ENCODE peak calls at places on chromosomes 4 and X, in four cellular contexts. One of them, this sample, is unnamed.
A peak's percentile ranks its signal among the peaks of the same experiment; 100 is the strongest.

GRCh38 chr4:98509641-98510170 is 148.7 kb downstream of the TSPAN5 start:
- DNase-seq in GM23248: peak; percentile 41
- DNase-seq in effector memory CD4-positive, alpha-beta T cell: no peak
- DNase-seq in HCT116: no peak
- DNase-seq in this sample: no peak

GRCh38 chrX:69387559-69388487 is 116.3 kb upstream of the NALF2 start:
- DNase-seq in GM23248: peak; percentile 54
- DNase-seq in effector memory CD4-positive, alpha-beta T cell: peak; percentile 6
- DNase-seq in HCT116: peak; percentile 31
- DNase-seq in this sample: peak; percentile 15

GRCh38 chr4:41214158-41215146 is at the start of gene APBB2:
- DNase-seq in GM23248: peak; percentile 98
- DNase-seq in effector memory CD4-positive, alpha-beta T cell: no peak
- DNase-seq in HCT116: peak; percentile 93
- DNase-seq in this sample: peak; percentile 4

GRCh38 chrX:104335765-104336164 is 81.0 kb upstream of the ESX1 start:
- DNase-seq in GM23248: peak; percentile 87
- DNase-seq in effector memory CD4-positive, alpha-beta T cell: no peak
- DNase-seq in HCT116: no peak
- DNase-seq in this sample: no peak

GRCh38 chr4:158809611-158810486 is 41.0 kb downstream of the FNIP2 start:
- DNase-seq in GM23248: peak; percentile 90
- DNase-seq in effector memory CD4-positive, alpha-beta T cell: no peak
- DNase-seq in HCT116: peak; percentile 6
- DNase-seq in this sample: peak; percentile 19

GRCh38 chr4:42442601-42443000 is 45.3 kb downstream of the SHISA3 start:
- DNase-seq in GM23248: no peak
- DNase-seq in effector memory CD4-positive, alpha-beta T cell: no peak
- DNase-seq in HCT116: no peak
- DNase-seq in this sample: no peak

GRCh38 chrX:71992711-71993110 is 82.1 kb downstream of the NHSL2 start:
- DNase-seq in GM23248: no peak
- DNase-seq in effector memory CD4-positive, alpha-beta T cell: peak; percentile 31
- DNase-seq in HCT116: no peak
- DNase-seq in this sample: peak; percentile 55

GRCh38 chrX:1727531-1728027 is 112.7 kb downstream of the ASMT start:
- DNase-seq in GM23248: peak; percentile 11
- DNase-seq in effector memory CD4-positive, alpha-beta T cell: no peak
- DNase-seq in HCT116: peak; percentile 46
- DNase-seq in this sample: no peak

GRCh38 chrX:78514852-78515251 is 144.3 kb downstream of the RTL3 start:
- DNase-seq in GM23248: no peak
- DNase-seq in effector memory CD4-positive, alpha-beta T cell: no peak
- DNase-seq in HCT116: no peak
- DNase-seq in this sample: peak; percentile 38

GRCh38 chr4:81084029-81084428 is 53.5 kb downstream of the BMP3 start:
- DNase-seq in GM23248: peak; percentile 86
- DNase-seq in effector memory CD4-positive, alpha-beta T cell: no peak
- DNase-seq in HCT116: no peak
- DNase-seq in this sample: no peak

GRCh38 chr4:185210102-185210981 is 944 bp downstream of the SNX25 start:
- DNase-seq in GM23248: peak; percentile 84
- DNase-seq in effector memory CD4-positive, alpha-beta T cell: peak; percentile 26
- DNase-seq in HCT116: no peak
- DNase-seq in this sample: peak; percentile 50

GRCh38 chr4:75769044-75769443 is 44.7 kb downstream of the USO1 start:
- DNase-seq in GM23248: peak; percentile 55
- DNase-seq in effector memory CD4-positive, alpha-beta T cell: no peak
- DNase-seq in HCT116: no peak
- DNase-seq in this sample: no peak

DNA sequence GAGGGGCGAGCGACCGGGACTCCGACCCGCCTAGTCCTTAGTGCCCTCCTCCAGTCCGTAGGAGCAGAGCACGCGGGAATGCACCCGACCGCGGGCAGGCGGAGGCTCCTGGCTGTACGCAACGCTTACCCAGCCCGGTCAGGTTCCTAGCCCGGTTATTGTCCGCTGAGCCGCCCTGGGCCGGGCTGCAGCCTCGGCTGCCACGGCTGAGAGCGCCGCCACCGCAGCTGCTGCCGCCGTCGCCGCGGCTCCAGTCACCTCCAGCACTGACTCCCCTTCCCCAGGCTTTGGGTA is at the start of gene AMER1:
- DNase-seq in GM23248: peak; percentile 76
- DNase-seq in effector memory CD4-positive, alpha-beta T cell: no peak
- DNase-seq in HCT116: no peak
- DNase-seq in this sample: no peak
- H3K27ac ChIP-seq in GM23248: peak within 1 kb of the TSS; percentile 88
- H3K27ac ChIP-seq in effector memory CD4-positive, alpha-beta T cell: peak within 1 kb of the TSS; percentile 82
- H3K27ac ChIP-seq in HCT116: peak within 1 kb of the TSS; percentile 87
- H3K27ac ChIP-seq in this sample: peak within 1 kb of the TSS; percentile 79

DNA sequence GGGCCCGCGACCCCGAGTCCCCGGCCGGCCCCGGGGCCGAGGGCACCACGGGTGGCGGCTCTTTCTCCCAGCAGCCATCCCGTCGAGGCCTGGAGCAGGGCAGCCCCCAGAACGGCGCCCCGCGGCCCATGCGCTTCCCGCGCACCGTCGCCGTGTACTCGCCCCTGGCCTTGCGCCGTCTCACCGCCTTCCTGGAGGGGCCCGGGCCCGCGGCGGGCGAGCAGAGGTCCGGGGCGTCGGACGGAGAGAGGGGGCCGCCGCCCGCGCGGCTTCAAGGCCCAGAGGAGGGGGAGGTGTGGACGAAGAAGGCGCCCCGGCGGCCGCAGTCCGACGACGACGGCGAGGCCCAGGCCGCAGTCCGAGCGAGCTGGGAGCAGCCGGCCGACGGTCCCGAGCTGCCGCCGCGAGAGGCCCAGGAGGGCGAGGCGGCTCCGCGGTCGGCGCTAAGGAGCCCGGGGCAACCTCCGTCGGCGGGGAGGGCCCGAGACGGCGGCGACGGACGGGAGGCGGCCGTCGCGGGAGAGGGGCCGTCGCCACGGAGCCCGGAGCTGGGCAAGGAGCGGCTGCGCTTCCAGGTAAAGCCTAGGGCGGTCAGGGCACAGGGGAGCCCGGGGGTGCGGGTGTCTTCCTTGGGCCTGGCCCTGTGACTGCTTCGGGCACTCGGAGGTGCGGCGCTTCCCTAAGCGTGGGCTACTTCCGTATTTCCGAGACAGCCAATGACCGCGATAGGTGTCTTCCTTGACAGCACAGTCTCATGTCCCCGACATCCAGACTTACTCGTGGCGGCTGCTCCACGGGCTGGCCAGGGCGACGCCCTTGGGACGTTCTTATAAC is 845 bp downstream of the ZAR1 start:
- DNase-seq in GM23248: no peak
- DNase-seq in effector memory CD4-positive, alpha-beta T cell: no peak
- DNase-seq in HCT116: no peak
- DNase-seq in this sample: no peak
- H3K4me3 ChIP-seq in GM23248: no peak overlapping the region
- H3K4me3 ChIP-seq in effector memory CD4-positive, alpha-beta T cell: peak overlapping the region; percentile 32
- H3K4me3 ChIP-seq in HCT116: no peak overlapping the region
- H3K4me3 ChIP-seq in this sample: no peak overlapping the region

GRCh38 chr4:107034982-107035710 is 967 bp downstream of the DKK2 start:
- DNase-seq in GM23248: peak; percentile 76
- DNase-seq in effector memory CD4-positive, alpha-beta T cell: no peak
- DNase-seq in HCT116: no peak
- DNase-seq in this sample: no peak
- H3K27me3 ChIP-seq in GM23248: peaks cover 29% of the 10 kb centered on the region
- H3K27me3 ChIP-seq in effector memory CD4-positive, alpha-beta T cell: peaks cover 3% of the 10 kb centered on the region
- H3K27me3 ChIP-seq in HCT116: no peaks in the 10 kb centered on the region
- H3K27me3 ChIP-seq in this sample: peaks cover 6% of the 10 kb centered on the region

GRCh38 chr4:39426728-39427127 is 20.0 kb downstream of the KLB start:
- DNase-seq in GM23248: no peak
- DNase-seq in effector memory CD4-positive, alpha-beta T cell: no peak
- DNase-seq in HCT116: no peak
- DNase-seq in this sample: no peak
- H3K27ac ChIP-seq in GM23248: no peak overlapping the region
- H3K27ac ChIP-seq in effector memory CD4-positive, alpha-beta T cell: no peak overlapping the region
- H3K27ac ChIP-seq in HCT116: no peak overlapping the region
- H3K27ac ChIP-seq in this sample: no peak overlapping the region

GRCh38 chr4:183875251-183875825 is 29.8 kb upstream of the STOX2 start:
- DNase-seq in GM23248: no peak
- DNase-seq in effector memory CD4-positive, alpha-beta T cell: no peak
- DNase-seq in HCT116: no peak
- DNase-seq in this sample: no peak

GRCh38 chr4:183872531-183872930 is 32.6 kb upstream of the STOX2 start:
- DNase-seq in GM23248: peak; percentile 3
- DNase-seq in effector memory CD4-positive, alpha-beta T cell: no peak
- DNase-seq in HCT116: no peak
- DNase-seq in this sample: no peak

GRCh38 chr4:183878571-183878970 is 26.5 kb upstream of the STOX2 start:
- DNase-seq in GM23248: no peak
- DNase-seq in effector memory CD4-positive, alpha-beta T cell: no peak
- DNase-seq in HCT116: no peak
- DNase-seq in this sample: no peak

GRCh38 chr4:183873389-183874185 is 31.5 kb upstream of the STOX2 start:
- DNase-seq in GM23248: no peak
- DNase-seq in effector memory CD4-positive, alpha-beta T cell: no peak
- DNase-seq in HCT116: no peak
- DNase-seq in this sample: no peak

GRCh38 chr4:183876268-183876934 is 28.7 kb upstream of the STOX2 start:
- DNase-seq in GM23248: peak; percentile 66
- DNase-seq in effector memory CD4-positive, alpha-beta T cell: no peak
- DNase-seq in HCT116: no peak
- DNase-seq in this sample: no peak
- H3K4me3 ChIP-seq in GM23248: peak overlapping the region; percentile 50
- H3K4me3 ChIP-seq in effector memory CD4-positive, alpha-beta T cell: no peak overlapping the region
- H3K4me3 ChIP-seq in HCT116: no peak overlapping the region
- H3K4me3 ChIP-seq in this sample: no peak overlapping the region

GRCh38 chr4:794911-795725 is 30.8 kb downstream of the CPLX1 start:
- DNase-seq in GM23248: peak; percentile 19
- DNase-seq in effector memory CD4-positive, alpha-beta T cell: no peak
- DNase-seq in HCT116: no peak
- DNase-seq in this sample: no peak
- H3K27me3 ChIP-seq in GM23248: peaks cover 58% of the 10 kb centered on the region
- H3K27me3 ChIP-seq in effector memory CD4-positive, alpha-beta T cell: peaks cover 18% of the 10 kb centered on the region
- H3K27me3 ChIP-seq in HCT116: no peaks in the 10 kb centered on the region
- H3K27me3 ChIP-seq in this sample: peaks cover 14% of the 10 kb centered on the region

GRCh38 chr4:139050436-139050835 is 34.9 kb downstream of the NOCT start:
- DNase-seq in GM23248: no peak
- DNase-seq in effector memory CD4-positive, alpha-beta T cell: no peak
- DNase-seq in HCT116: no peak
- DNase-seq in this sample: no peak
- H3K27ac ChIP-seq in GM23248: no peak overlapping the region
- H3K27ac ChIP-seq in effector memory CD4-positive, alpha-beta T cell: no peak overlapping the region
- H3K27ac ChIP-seq in HCT116: no peak overlapping the region
- H3K27ac ChIP-seq in this sample: no peak overlapping the region

GRCh38 chrX:118352566-118352965 is 6.7 kb downstream of the WDR44 start:
- DNase-seq in GM23248: no peak
- DNase-seq in effector memory CD4-positive, alpha-beta T cell: no peak
- DNase-seq in HCT116: no peak
- DNase-seq in this sample: no peak
- H3K4me3 ChIP-seq in GM23248: no peak overlapping the region
- H3K4me3 ChIP-seq in effector memory CD4-positive, alpha-beta T cell: no peak overlapping the region
- H3K4me3 ChIP-seq in HCT116: no peak overlapping the region
- H3K4me3 ChIP-seq in this sample: no peak overlapping the region

GRCh38 chrX:12322031-12322430 is 183.8 kb downstream of the FRMPD4 start:
- DNase-seq in GM23248: no peak
- DNase-seq in effector memory CD4-positive, alpha-beta T cell: no peak
- DNase-seq in HCT116: no peak
- DNase-seq in this sample: no peak
- H3K27me3 ChIP-seq in GM23248: no peaks in the 10 kb centered on the region
- H3K27me3 ChIP-seq in effector memory CD4-positive, alpha-beta T cell: no peaks in the 10 kb centered on the region
- H3K27me3 ChIP-seq in HCT116: no peaks in the 10 kb centered on the region
- H3K27me3 ChIP-seq in this sample: no peaks in the 10 kb centered on the region

GRCh38 chr4:102815981-102816380 is 11.4 kb downstream of the UBE2D3 start:
- DNase-seq in GM23248: peak; percentile 95
- DNase-seq in effector memory CD4-positive, alpha-beta T cell: no peak
- DNase-seq in HCT116: no peak
- DNase-seq in this sample: no peak
- H3K27ac ChIP-seq in GM23248: peak overlapping the region; percentile 74
- H3K27ac ChIP-seq in effector memory CD4-positive, alpha-beta T cell: no peak overlapping the region
- H3K27ac ChIP-seq in HCT116: no peak overlapping the region
- H3K27ac ChIP-seq in this sample: no peak overlapping the region